ENCODE peak calls at places on chromosomes 11 and 22, in four cellular contexts. M is Right ventricle myocardium superior, O is HEK293T, H is OCI-LY7. W is an unnamed sample.

GRCh38 chr11:120867988-120868387 is 155.9 kb upstream of the TBCEL start:
- DNase-seq in O (no peak), M (no peak), H (no peak), W (no peak)

GRCh38 chr11:78399136-78399535 is 18.5 kb downstream of the GAB2 start:
- DNase-seq in H (no peak), O (no peak), M (no peak), W (no peak)

GRCh38 chr11:128262463-128263345 is 324.7 kb downstream of the ETS1 start:
- DNase-seq in H (no peak), O (no peak), M (no peak), W (no peak)

GRCh38 chr11:80593981-80594380 is 1153.2 kb upstream of the TENM4 start:
- DNase-seq in M (no peak), O (no peak), H (no peak), W (no peak)

GRCh38 chr22:39242809-39243442 is 1.9 kb downstream of the PDGFB start:
- DNase-seq in O (no peak), M (no peak), H (no peak), W (no peak)

GRCh38 chr11:68840661-68841653 is 759 bp downstream of the CPT1A start:
- DNase-seq in H (peak), M (peak), O (no peak), W (peak)

GRCh38 chr22:48379371-48379770 is 1448.3 kb downstream of the BRD1 start:
- DNase-seq in H (no peak), M (no peak), O (no peak), W (no peak)

GRCh38 chr22:43151251-43152000 is at the start of gene TSPO:
- DNase-seq in M (peak), H (peak), O (peak), W (peak)

GRCh38 chr22:49025791-49026475 is 801.7 kb downstream of the BRD1 start:
- DNase-seq in O (no peak), M (no peak), H (no peak), W (no peak)

GRCh38 chr11:77506857-77507256 is 33.0 kb upstream of the PAK1 start:
- DNase-seq in M (no peak), H (no peak), O (no peak), W (no peak)

GRCh38 chr11:18633256-18634139 is 644 bp downstream of the SPTY2D1 start:
- DNase-seq in M (no peak), O (no peak), H (peak), W (no peak)

GRCh38 chr11:39461065-39461464 is 1998.4 kb downstream of the LRRC4C start:
- DNase-seq in O (no peak), M (no peak), H (no peak), W (no peak)

GRCh38 chr22:30636226-30637077 is 871 bp downstream of the SLC35E4 start:
- DNase-seq in M (peak), O (no peak), H (peak), W (peak)

GRCh38 chr11:94007906-94008305 is 13.2 kb upstream of the HEPHL1 start:
- DNase-seq in H (no peak), M (no peak), O (no peak), W (no peak)

GRCh38 chr11:31943056-31943780 is 132.1 kb upstream of the PAX6 start:
- DNase-seq in H (no peak), M (no peak), O (no peak), W (no peak)

GRCh38 chr11:88402784-88403183 is 65.2 kb upstream of the CTSC start:
- DNase-seq in O (no peak), H (no peak), M (no peak), W (no peak)

GRCh38 chr11:104043678-104044239 is 7.3 kb downstream of the DDI1 start:
- DNase-seq in O (no peak), H (no peak), M (no peak), W (no peak)

GRCh38 chr11:47010192-47010591 is 73.6 kb downstream of the CSTPP1 start:
- DNase-seq in H (no peak), O (no peak), M (no peak), W (no peak)

GRCh38 chr11:78418584-78419211 is 1.1 kb upstream of the GAB2 start:
- DNase-seq in O (no peak), H (no peak), M (no peak), W (no peak)

GRCh38 chr22:20531404-20532181 is 24.2 kb downstream of the MED15 start:
- DNase-seq in O (no peak), H (no peak), M (peak), W (peak)

GRCh38 chr22:46090051-46090591 is 60.2 kb upstream of the PPARA start:
- DNase-seq in O (no peak), H (no peak), M (peak), W (peak)

GRCh38 chr11:78374917-78375316 is 42.7 kb downstream of the GAB2 start:
- DNase-seq in H (no peak), O (no peak), M (no peak), W (no peak)

GRCh38 chr11:46625406-46625805 is 8.1 kb downstream of the ATG13 start:
- DNase-seq in M (no peak), O (no peak), H (no peak), W (no peak)

GRCh38 chr11:10716122-10716521 is 22.6 kb upstream of the IRAG1 start:
- DNase-seq in H (no peak), O (no peak), M (no peak), W (no peak)

GRCh38 chr22:29145321-29146072 is 60.2 kb upstream of the EMID1 start:
- DNase-seq in H (no peak), M (no peak), O (no peak), W (no peak)

GRCh38 chr11:84384637-84385227 is 1098.6 kb upstream of the CCDC90B start:
- DNase-seq in H (peak), M (no peak), O (peak), W (peak)

GRCh38 chr11:119660166-119660720 is 68.8 kb downstream of the NECTIN1 start:
- DNase-seq in H (no peak), M (no peak), O (no peak), W (no peak)

GRCh38 chr11:111788051-111788450 is 21.9 kb upstream of the PPP2R1B start:
- DNase-seq in M (peak), O (no peak), H (no peak), W (peak)

GRCh38 chr11:1207451-1208360 is 15.2 kb upstream of the MUC5B start:
- DNase-seq in H (no peak), M (peak), O (no peak), W (peak)

GRCh38 chr11:124724854-124725718 is 14.7 kb upstream of the NRGN start:
- DNase-seq in O (no peak), H (peak), M (no peak), W (no peak)

GRCh38 chr22:42946551-42947198 is 68.3 kb downstream of the PACSIN2 start:
- DNase-seq in H (no peak), O (no peak), M (no peak), W (no peak)

GRCh38 chr22:19448076-19448607 is 631 bp upstream of the C22orf39 start:
- DNase-seq in H (peak), O (peak), M (no peak), W (no peak)

GRCh38 chr22:46138058-46138797 is 12.1 kb upstream of the PPARA start:
- DNase-seq in O (no peak), H (no peak), M (peak), W (peak)

GRCh38 chr11:19683141-19683805 is 29.4 kb upstream of the NAV2 start:
- DNase-seq in H (no peak), M (peak), O (no peak), W (peak)